ENCODE peak calls at places on chromosomes 7 and 10, in nine cellular contexts. M, T, O, W, V, N, X, C and S are unnamed samples.

GRCh38 chr10:27819781-27820531 is 74.3 kb upstream of the MKX start:
- DNase-seq in O (peak; percentile 55), X (no peak), W (peak; percentile 75), T (peak; percentile 61), M (no peak), V (no peak), N (peak; percentile 64), C (no peak), S (no peak)

GRCh38 chr7:44143606-44144250 is 2.6 kb upstream of the MYL7 start:
- DNase-seq in O (no peak), C (no peak), N (no peak), W (no peak), M (no peak), T (no peak), V (no peak), X (peak; percentile 40), S (no peak)

GRCh38 chr7:37694208-37695080 is 10.9 kb downstream of the GPR141 start:
- DNase-seq in C (peak; percentile 32), M (no peak), V (peak; percentile 58), N (no peak), W (no peak), T (peak; percentile 26), X (no peak), O (no peak), S (no peak)

GRCh38 chr7:18399624-18400235 is 95.8 kb upstream of the HDAC9 start:
- DNase-seq in O (no peak), M (no peak), X (no peak), V (no peak), N (no peak), W (no peak), C (no peak), T (no peak), S (no peak)

GRCh38 chr10:44395396-44395795 is 10.5 kb upstream of the CXCL12 start:
- DNase-seq in O (no peak), N (no peak), M (no peak), V (no peak), C (no peak), X (peak; percentile 26), T (no peak), W (no peak), S (no peak)

GRCh38 chr7:127253289-127254162 is 785 bp upstream of the GRM8 start:
- DNase-seq in N (peak; percentile 63), C (peak; percentile 63), O (peak; percentile 50), W (peak; percentile 47), M (no peak), T (peak; percentile 60), X (no peak), V (peak; percentile 75), S (peak; percentile 56)

GRCh38 chr7:15618275-15618674 is 56.5 kb upstream of the AGMO start:
- DNase-seq in W (no peak), C (no peak), M (no peak), X (no peak), V (no peak), N (no peak), T (no peak), O (no peak), S (no peak)

GRCh38 chr10:130748409-130749057 is 563.0 kb downstream of the TCERG1L start:
- DNase-seq in O (no peak), M (no peak), W (no peak), T (no peak), V (no peak), N (no peak), C (no peak), X (peak; percentile 43), S (peak; percentile 39)

GRCh38 chr10:88999629-89000028 is 9.0 kb downstream of the FAS start:
- DNase-seq in M (no peak), W (no peak), O (no peak), N (no peak), V (no peak), C (peak; percentile 20), X (no peak), T (no peak), S (no peak)

GRCh38 chr10:21396889-21397288 is 128.6 kb downstream of the SKIDA1 start:
- DNase-seq in V (no peak), W (no peak), N (no peak), C (no peak), X (no peak), O (no peak), T (no peak), M (no peak), S (no peak)

GRCh38 chr7:46764100-46764941 is 817.6 kb downstream of the TNS3 start:
- DNase-seq in O (peak; percentile 76), M (peak; percentile 95), V (no peak), W (peak; percentile 72), T (no peak), C (peak; percentile 88), X (peak; percentile 81), N (no peak), S (no peak)

GRCh38 chr7:142338633-142339501 is 81.0 kb upstream of the PRSS58 start:
- DNase-seq in M (peak; percentile 61), W (no peak), X (no peak), N (no peak), T (no peak), C (peak; percentile 27), O (no peak), V (no peak), S (peak; percentile 57)

GRCh38 chr10:22321156-22321711 is 335 bp downstream of the BMI1 start:
- DNase-seq in C (peak; percentile 82), W (peak; percentile 68), X (no peak), N (peak; percentile 72), O (no peak), T (peak; percentile 72), V (peak; percentile 80), M (peak; percentile 35), S (peak; percentile 58)

GRCh38 chr10:6185039-6185716 is 17.6 kb upstream of the PFKFB3 start:
- DNase-seq in C (no peak), O (no peak), X (no peak), N (no peak), M (no peak), V (no peak), T (no peak), W (peak; percentile 4), S (no peak)
- H3K27ac ChIP-seq in C (no peak overlapping the region), O (no peak overlapping the region), X (no peak overlapping the region), N (no peak overlapping the region), M (no peak overlapping the region), V (no peak overlapping the region), T (no peak overlapping the region), W (no peak overlapping the region), S (no peak overlapping the region)

GRCh38 chr7:96596120-96596826 is 113.4 kb downstream of the SEM1 start:
- DNase-seq in V (no peak), M (peak; percentile 36), W (no peak), X (no peak), C (peak; percentile 2), N (peak; percentile 35), O (no peak), T (no peak), S (no peak)
- TF ChIP-seq CTCF in V (no peak), M (peak; percentile 42), W (no peak), X (no peak), C (no peak), N (no peak), O (no peak), T (peak; percentile 28), S (no peak)

DNA sequence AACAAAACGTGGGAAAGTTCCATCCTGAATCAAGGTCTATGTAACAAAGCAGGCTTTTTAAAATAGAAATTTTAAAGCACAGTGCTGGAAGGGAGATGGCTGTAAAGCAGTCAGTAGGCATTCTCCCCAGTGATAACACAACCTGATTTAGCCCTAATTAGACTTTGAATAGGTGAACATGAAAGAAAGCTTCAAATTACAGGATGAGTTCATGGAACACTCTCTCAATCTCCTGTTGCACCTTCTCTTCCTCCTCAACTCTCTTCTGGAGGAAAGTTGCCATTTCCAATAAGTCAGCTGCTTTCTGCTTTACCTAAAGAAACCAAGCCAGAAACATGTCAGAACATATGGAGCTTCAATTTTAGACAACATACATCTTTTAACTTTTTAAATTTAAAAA is 20.1 kb downstream of the SFR1 start:
- DNase-seq in M (no peak), V (no peak), X (no peak), T (no peak), C (no peak), N (no peak), O (no peak), W (no peak), S (no peak)
- H3K4me3 ChIP-seq in M (no peak overlapping the region), V (no peak overlapping the region), X (no peak overlapping the region), T (no peak overlapping the region), C (no peak overlapping the region), N (no peak overlapping the region), O (no peak overlapping the region), W (no peak overlapping the region), S (no peak overlapping the region)

DNA sequence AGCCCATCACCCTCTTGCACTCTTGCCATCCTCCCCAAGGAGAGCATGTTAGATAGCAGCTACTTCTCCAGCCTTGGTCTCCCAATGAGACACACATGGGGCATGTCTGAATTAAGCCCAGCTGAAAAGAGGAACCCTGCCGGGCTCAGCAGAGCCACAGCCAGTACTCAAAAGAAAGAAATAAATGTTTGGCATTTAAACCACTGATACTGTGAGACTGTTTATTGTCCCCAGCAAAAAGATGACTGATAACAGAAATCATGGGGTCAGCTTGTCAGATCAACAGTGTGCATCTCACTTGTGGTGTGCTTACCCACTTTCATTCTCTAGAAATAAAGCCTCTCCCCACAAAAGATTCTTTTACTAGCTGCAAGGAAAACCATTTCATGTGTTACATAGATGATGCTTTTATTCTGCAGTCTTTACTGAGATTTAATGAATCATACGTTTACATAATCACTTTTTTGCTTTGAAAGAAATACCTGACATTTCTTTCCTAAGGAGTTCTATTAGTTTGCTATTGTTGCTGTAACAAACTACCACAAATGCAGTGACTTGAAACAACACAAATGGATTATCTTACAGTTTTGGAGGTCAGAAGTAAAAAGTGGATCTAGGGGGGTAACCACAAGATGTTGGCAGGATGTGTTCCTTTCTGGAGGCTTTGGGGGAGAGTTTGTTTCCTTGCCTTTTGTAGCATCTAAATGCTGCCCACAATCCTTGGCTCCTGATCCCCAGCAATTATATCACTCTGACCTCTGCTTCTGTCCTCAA is 20.9 kb downstream of the ANKRD7 start:
- DNase-seq in N (no peak), W (no peak), C (no peak), T (no peak), V (no peak), M (no peak), X (no peak), O (no peak), S (no peak)
- H3K27ac ChIP-seq in N (no peak overlapping the region), W (no peak overlapping the region), C (no peak overlapping the region), T (no peak overlapping the region), V (no peak overlapping the region), M (no peak overlapping the region), X (no peak overlapping the region), O (no peak overlapping the region), S (no peak overlapping the region)